ENCODE peak calls at places on chromosomes 12 and 14, in five cellular contexts. One of them, this sample, is unnamed.

GRCh38 chr12:214005-214736 is at the start of gene SLC6A12:
- DNase-seq in caudate nucleus: no peak
- DNase-seq in stimulated activated CD4-positive, alpha-beta T cell treated with anti-CD3 and anti-CD28 coated beads, TNF-alpha, amount 100 ng/mL, for 24 hours: no peak
- DNase-seq in sigmoid colon: no peak
- DNase-seq in activated CD8-positive, alpha-beta memory T cell treated with anti-CD3 and anti-CD28 coated beads for 24 hours: no peak
- DNase-seq in this sample: no peak

GRCh38 chr12:94285954-94286579 is 137.7 kb downstream of the PLXNC1 start:
- DNase-seq in sigmoid colon: no peak
- DNase-seq in caudate nucleus: no peak
- DNase-seq in stimulated activated CD4-positive, alpha-beta T cell treated with anti-CD3 and anti-CD28 coated beads, TNF-alpha, amount 100 ng/mL, for 24 hours: no peak
- DNase-seq in activated CD8-positive, alpha-beta memory T cell treated with anti-CD3 and anti-CD28 coated beads for 24 hours: no peak
- DNase-seq in this sample: no peak

GRCh38 chr12:25388216-25388615 is 137.5 kb upstream of the KRAS start:
- DNase-seq in caudate nucleus: no peak
- DNase-seq in activated CD8-positive, alpha-beta memory T cell treated with anti-CD3 and anti-CD28 coated beads for 24 hours: no peak
- DNase-seq in stimulated activated CD4-positive, alpha-beta T cell treated with anti-CD3 and anti-CD28 coated beads, TNF-alpha, amount 100 ng/mL, for 24 hours: no peak
- DNase-seq in sigmoid colon: no peak
- DNase-seq in this sample: no peak

GRCh38 chr14:22715890-22716289 is 50.6 kb upstream of the OXA1L start:
- DNase-seq in stimulated activated CD4-positive, alpha-beta T cell treated with anti-CD3 and anti-CD28 coated beads, TNF-alpha, amount 100 ng/mL, for 24 hours: no peak
- DNase-seq in activated CD8-positive, alpha-beta memory T cell treated with anti-CD3 and anti-CD28 coated beads for 24 hours: no peak
- DNase-seq in sigmoid colon: no peak
- DNase-seq in caudate nucleus: no peak
- DNase-seq in this sample: no peak

GRCh38 chr14:51067306-51067705 is 27.6 kb downstream of the TRIM9 start:
- DNase-seq in stimulated activated CD4-positive, alpha-beta T cell treated with anti-CD3 and anti-CD28 coated beads, TNF-alpha, amount 100 ng/mL, for 24 hours: no peak
- DNase-seq in activated CD8-positive, alpha-beta memory T cell treated with anti-CD3 and anti-CD28 coated beads for 24 hours: no peak
- DNase-seq in sigmoid colon: no peak
- DNase-seq in caudate nucleus: no peak
- DNase-seq in this sample: no peak

GRCh38 chr14:58769766-58770165 is 132.0 kb downstream of the DACT1 start:
- DNase-seq in stimulated activated CD4-positive, alpha-beta T cell treated with anti-CD3 and anti-CD28 coated beads, TNF-alpha, amount 100 ng/mL, for 24 hours: no peak
- DNase-seq in sigmoid colon: no peak
- DNase-seq in caudate nucleus: no peak
- DNase-seq in activated CD8-positive, alpha-beta memory T cell treated with anti-CD3 and anti-CD28 coated beads for 24 hours: no peak
- DNase-seq in this sample: no peak

GRCh38 chr14:25113394-25113793 is 63.4 kb upstream of the STXBP6 start:
- DNase-seq in stimulated activated CD4-positive, alpha-beta T cell treated with anti-CD3 and anti-CD28 coated beads, TNF-alpha, amount 100 ng/mL, for 24 hours: no peak
- DNase-seq in activated CD8-positive, alpha-beta memory T cell treated with anti-CD3 and anti-CD28 coated beads for 24 hours: no peak
- DNase-seq in sigmoid colon: no peak
- DNase-seq in caudate nucleus: no peak
- DNase-seq in this sample: no peak

GRCh38 chr14:95943699-95944098 is 67.1 kb downstream of the TUNAR start:
- DNase-seq in activated CD8-positive, alpha-beta memory T cell treated with anti-CD3 and anti-CD28 coated beads for 24 hours: no peak
- DNase-seq in caudate nucleus: no peak
- DNase-seq in stimulated activated CD4-positive, alpha-beta T cell treated with anti-CD3 and anti-CD28 coated beads, TNF-alpha, amount 100 ng/mL, for 24 hours: no peak
- DNase-seq in sigmoid colon: no peak
- DNase-seq in this sample: no peak

GRCh38 chr12:124457287-124458219 is 109.9 kb downstream of the NCOR2 start:
- DNase-seq in caudate nucleus: peak
- DNase-seq in sigmoid colon: peak
- DNase-seq in stimulated activated CD4-positive, alpha-beta T cell treated with anti-CD3 and anti-CD28 coated beads, TNF-alpha, amount 100 ng/mL, for 24 hours: no peak
- DNase-seq in activated CD8-positive, alpha-beta memory T cell treated with anti-CD3 and anti-CD28 coated beads for 24 hours: peak
- DNase-seq in this sample: peak

GRCh38 chr12:130713581-130713991 is 2.5 kb downstream of the RIMBP2 start:
- DNase-seq in activated CD8-positive, alpha-beta memory T cell treated with anti-CD3 and anti-CD28 coated beads for 24 hours: no peak
- DNase-seq in caudate nucleus: no peak
- DNase-seq in stimulated activated CD4-positive, alpha-beta T cell treated with anti-CD3 and anti-CD28 coated beads, TNF-alpha, amount 100 ng/mL, for 24 hours: no peak
- DNase-seq in sigmoid colon: peak
- DNase-seq in this sample: no peak

GRCh38 chr12:53200458-53201169 is 6.4 kb downstream of the ITGB7 start:
- DNase-seq in activated CD8-positive, alpha-beta memory T cell treated with anti-CD3 and anti-CD28 coated beads for 24 hours: peak
- DNase-seq in caudate nucleus: no peak
- DNase-seq in stimulated activated CD4-positive, alpha-beta T cell treated with anti-CD3 and anti-CD28 coated beads, TNF-alpha, amount 100 ng/mL, for 24 hours: no peak
- DNase-seq in sigmoid colon: peak
- DNase-seq in this sample: no peak

GRCh38 chr12:124520258-124520657 is 47.2 kb downstream of the NCOR2 start:
- DNase-seq in sigmoid colon: no peak
- DNase-seq in activated CD8-positive, alpha-beta memory T cell treated with anti-CD3 and anti-CD28 coated beads for 24 hours: no peak
- DNase-seq in stimulated activated CD4-positive, alpha-beta T cell treated with anti-CD3 and anti-CD28 coated beads, TNF-alpha, amount 100 ng/mL, for 24 hours: no peak
- DNase-seq in caudate nucleus: no peak
- DNase-seq in this sample: no peak

GRCh38 chr12:3712209-3712992 is 40.5 kb downstream of the CRACR2A start:
- DNase-seq in caudate nucleus: no peak
- DNase-seq in activated CD8-positive, alpha-beta memory T cell treated with anti-CD3 and anti-CD28 coated beads for 24 hours: no peak
- DNase-seq in stimulated activated CD4-positive, alpha-beta T cell treated with anti-CD3 and anti-CD28 coated beads, TNF-alpha, amount 100 ng/mL, for 24 hours: no peak
- DNase-seq in sigmoid colon: no peak
- DNase-seq in this sample: no peak

GRCh38 chr14:96265387-96265786 is 9.4 kb downstream of the BDKRB1 start:
- DNase-seq in activated CD8-positive, alpha-beta memory T cell treated with anti-CD3 and anti-CD28 coated beads for 24 hours: no peak
- DNase-seq in stimulated activated CD4-positive, alpha-beta T cell treated with anti-CD3 and anti-CD28 coated beads, TNF-alpha, amount 100 ng/mL, for 24 hours: no peak
- DNase-seq in sigmoid colon: no peak
- DNase-seq in caudate nucleus: no peak
- DNase-seq in this sample: no peak

GRCh38 chr12:70049596-70050360 is 193.5 kb upstream of the CNOT2 start:
- DNase-seq in stimulated activated CD4-positive, alpha-beta T cell treated with anti-CD3 and anti-CD28 coated beads, TNF-alpha, amount 100 ng/mL, for 24 hours: no peak
- DNase-seq in activated CD8-positive, alpha-beta memory T cell treated with anti-CD3 and anti-CD28 coated beads for 24 hours: peak
- DNase-seq in sigmoid colon: no peak
- DNase-seq in caudate nucleus: no peak
- DNase-seq in this sample: no peak

GRCh38 chr14:86933460-86933859 is 1059.5 kb downstream of the GALC start:
- DNase-seq in stimulated activated CD4-positive, alpha-beta T cell treated with anti-CD3 and anti-CD28 coated beads, TNF-alpha, amount 100 ng/mL, for 24 hours: no peak
- DNase-seq in sigmoid colon: no peak
- DNase-seq in caudate nucleus: no peak
- DNase-seq in activated CD8-positive, alpha-beta memory T cell treated with anti-CD3 and anti-CD28 coated beads for 24 hours: no peak
- DNase-seq in this sample: no peak

GRCh38 chr14:71290960-71291466 is 383.8 kb downstream of the PCNX1 start:
- DNase-seq in sigmoid colon: no peak
- DNase-seq in stimulated activated CD4-positive, alpha-beta T cell treated with anti-CD3 and anti-CD28 coated beads, TNF-alpha, amount 100 ng/mL, for 24 hours: peak
- DNase-seq in caudate nucleus: peak
- DNase-seq in activated CD8-positive, alpha-beta memory T cell treated with anti-CD3 and anti-CD28 coated beads for 24 hours: peak
- DNase-seq in this sample: no peak

GRCh38 chr14:101187816-101188570 is 284.5 kb upstream of the RTL1 start:
- DNase-seq in caudate nucleus: no peak
- DNase-seq in sigmoid colon: no peak
- DNase-seq in activated CD8-positive, alpha-beta memory T cell treated with anti-CD3 and anti-CD28 coated beads for 24 hours: peak
- DNase-seq in stimulated activated CD4-positive, alpha-beta T cell treated with anti-CD3 and anti-CD28 coated beads, TNF-alpha, amount 100 ng/mL, for 24 hours: no peak
- DNase-seq in this sample: no peak

GRCh38 chr14:102362084-102362483 is 606 bp downstream of the CINP start:
- DNase-seq in sigmoid colon: no peak
- DNase-seq in stimulated activated CD4-positive, alpha-beta T cell treated with anti-CD3 and anti-CD28 coated beads, TNF-alpha, amount 100 ng/mL, for 24 hours: peak
- DNase-seq in activated CD8-positive, alpha-beta memory T cell treated with anti-CD3 and anti-CD28 coated beads for 24 hours: peak
- DNase-seq in caudate nucleus: no peak
- DNase-seq in this sample: peak

GRCh38 chr12:53048780-53049401 is 974 bp upstream of the TNS2 start:
- DNase-seq in stimulated activated CD4-positive, alpha-beta T cell treated with anti-CD3 and anti-CD28 coated beads, TNF-alpha, amount 100 ng/mL, for 24 hours: no peak
- DNase-seq in sigmoid colon: peak
- DNase-seq in caudate nucleus: no peak
- DNase-seq in activated CD8-positive, alpha-beta memory T cell treated with anti-CD3 and anti-CD28 coated beads for 24 hours: no peak
- DNase-seq in this sample: no peak

GRCh38 chr12:54259194-54260011 is 20.5 kb downstream of the CBX5 start:
- DNase-seq in activated CD8-positive, alpha-beta memory T cell treated with anti-CD3 and anti-CD28 coated beads for 24 hours: peak
- DNase-seq in stimulated activated CD4-positive, alpha-beta T cell treated with anti-CD3 and anti-CD28 coated beads, TNF-alpha, amount 100 ng/mL, for 24 hours: no peak
- DNase-seq in sigmoid colon: peak
- DNase-seq in caudate nucleus: peak
- DNase-seq in this sample: no peak

GRCh38 chr14:77303417-77304156 is 17.1 kb downstream of the POMT2 start:
- DNase-seq in caudate nucleus: no peak
- DNase-seq in stimulated activated CD4-positive, alpha-beta T cell treated with anti-CD3 and anti-CD28 coated beads, TNF-alpha, amount 100 ng/mL, for 24 hours: peak
- DNase-seq in sigmoid colon: no peak
- DNase-seq in activated CD8-positive, alpha-beta memory T cell treated with anti-CD3 and anti-CD28 coated beads for 24 hours: no peak
- DNase-seq in this sample: no peak

GRCh38 chr12:116736962-116737773 is 701 bp downstream of the SPRING1 start:
- DNase-seq in sigmoid colon: no peak
- DNase-seq in activated CD8-positive, alpha-beta memory T cell treated with anti-CD3 and anti-CD28 coated beads for 24 hours: peak
- DNase-seq in caudate nucleus: peak
- DNase-seq in stimulated activated CD4-positive, alpha-beta T cell treated with anti-CD3 and anti-CD28 coated beads, TNF-alpha, amount 100 ng/mL, for 24 hours: no peak
- DNase-seq in this sample: no peak

GRCh38 chr12:100364334-100364733 is 7.5 kb downstream of the SLC17A8 start:
- DNase-seq in caudate nucleus: no peak
- DNase-seq in stimulated activated CD4-positive, alpha-beta T cell treated with anti-CD3 and anti-CD28 coated beads, TNF-alpha, amount 100 ng/mL, for 24 hours: no peak
- DNase-seq in sigmoid colon: no peak
- DNase-seq in activated CD8-positive, alpha-beta memory T cell treated with anti-CD3 and anti-CD28 coated beads for 24 hours: no peak
- DNase-seq in this sample: no peak

GRCh38 chr12:64395739-64396138 is 5.2 kb upstream of the C12orf56 start:
- DNase-seq in sigmoid colon: no peak
- DNase-seq in stimulated activated CD4-positive, alpha-beta T cell treated with anti-CD3 and anti-CD28 coated beads, TNF-alpha, amount 100 ng/mL, for 24 hours: no peak
- DNase-seq in caudate nucleus: no peak
- DNase-seq in activated CD8-positive, alpha-beta memory T cell treated with anti-CD3 and anti-CD28 coated beads for 24 hours: no peak
- DNase-seq in this sample: no peak

GRCh38 chr12:128467882-128468281 is 200.9 kb downstream of the TMEM132C start:
- DNase-seq in stimulated activated CD4-positive, alpha-beta T cell treated with anti-CD3 and anti-CD28 coated beads, TNF-alpha, amount 100 ng/mL, for 24 hours: no peak
- DNase-seq in sigmoid colon: no peak
- DNase-seq in activated CD8-positive, alpha-beta memory T cell treated with anti-CD3 and anti-CD28 coated beads for 24 hours: no peak
- DNase-seq in caudate nucleus: no peak
- DNase-seq in this sample: no peak

GRCh38 chr12:34303091-34303870 is 281.0 kb downstream of the ALG10 start:
- DNase-seq in sigmoid colon: peak
- DNase-seq in caudate nucleus: no peak
- DNase-seq in activated CD8-positive, alpha-beta memory T cell treated with anti-CD3 and anti-CD28 coated beads for 24 hours: no peak
- DNase-seq in stimulated activated CD4-positive, alpha-beta T cell treated with anti-CD3 and anti-CD28 coated beads, TNF-alpha, amount 100 ng/mL, for 24 hours: no peak
- DNase-seq in this sample: no peak

GRCh38 chr12:71069317-71069716 is 88.5 kb downstream of the TSPAN8 start:
- DNase-seq in activated CD8-positive, alpha-beta memory T cell treated with anti-CD3 and anti-CD28 coated beads for 24 hours: no peak
- DNase-seq in caudate nucleus: no peak
- DNase-seq in sigmoid colon: no peak
- DNase-seq in stimulated activated CD4-positive, alpha-beta T cell treated with anti-CD3 and anti-CD28 coated beads, TNF-alpha, amount 100 ng/mL, for 24 hours: no peak
- DNase-seq in this sample: no peak

GRCh38 chr14:36942522-36943245 is 229.7 kb downstream of the SLC25A21 start:
- DNase-seq in caudate nucleus: no peak
- DNase-seq in stimulated activated CD4-positive, alpha-beta T cell treated with anti-CD3 and anti-CD28 coated beads, TNF-alpha, amount 100 ng/mL, for 24 hours: no peak
- DNase-seq in activated CD8-positive, alpha-beta memory T cell treated with anti-CD3 and anti-CD28 coated beads for 24 hours: no peak
- DNase-seq in sigmoid colon: no peak
- DNase-seq in this sample: no peak

GRCh38 chr12:78149459-78149858 is 318.8 kb downstream of the NAV3 start:
- DNase-seq in stimulated activated CD4-positive, alpha-beta T cell treated with anti-CD3 and anti-CD28 coated beads, TNF-alpha, amount 100 ng/mL, for 24 hours: no peak
- DNase-seq in sigmoid colon: no peak
- DNase-seq in activated CD8-positive, alpha-beta memory T cell treated with anti-CD3 and anti-CD28 coated beads for 24 hours: no peak
- DNase-seq in caudate nucleus: no peak
- DNase-seq in this sample: no peak

GRCh38 chr12:88725592-88726143 is 145.4 kb upstream of the KITLG start:
- DNase-seq in activated CD8-positive, alpha-beta memory T cell treated with anti-CD3 and anti-CD28 coated beads for 24 hours: no peak
- DNase-seq in stimulated activated CD4-positive, alpha-beta T cell treated with anti-CD3 and anti-CD28 coated beads, TNF-alpha, amount 100 ng/mL, for 24 hours: no peak
- DNase-seq in caudate nucleus: no peak
- DNase-seq in sigmoid colon: no peak
- DNase-seq in this sample: no peak

GRCh38 chr12:6959376-6960290 is 8.5 kb downstream of the PTPN6 start:
- DNase-seq in sigmoid colon: peak
- DNase-seq in caudate nucleus: no peak
- DNase-seq in activated CD8-positive, alpha-beta memory T cell treated with anti-CD3 and anti-CD28 coated beads for 24 hours: no peak
- DNase-seq in stimulated activated CD4-positive, alpha-beta T cell treated with anti-CD3 and anti-CD28 coated beads, TNF-alpha, amount 100 ng/mL, for 24 hours: no peak
- DNase-seq in this sample: no peak

GRCh38 chr12:100187068-100187467 is 13.5 kb upstream of the ACTR6 start:
- DNase-seq in caudate nucleus: no peak
- DNase-seq in stimulated activated CD4-positive, alpha-beta T cell treated with anti-CD3 and anti-CD28 coated beads, TNF-alpha, amount 100 ng/mL, for 24 hours: no peak
- DNase-seq in sigmoid colon: no peak
- DNase-seq in activated CD8-positive, alpha-beta memory T cell treated with anti-CD3 and anti-CD28 coated beads for 24 hours: no peak
- DNase-seq in this sample: no peak

GRCh38 chr14:75319021-75319420 is 40.4 kb downstream of the FOS start:
- DNase-seq in stimulated activated CD4-positive, alpha-beta T cell treated with anti-CD3 and anti-CD28 coated beads, TNF-alpha, amount 100 ng/mL, for 24 hours: no peak
- DNase-seq in activated CD8-positive, alpha-beta memory T cell treated with anti-CD3 and anti-CD28 coated beads for 24 hours: no peak
- DNase-seq in sigmoid colon: no peak
- DNase-seq in caudate nucleus: no peak
- DNase-seq in this sample: no peak

GRCh38 chr12:115394498-115395220 is 710.7 kb upstream of the TBX3 start:
- DNase-seq in activated CD8-positive, alpha-beta memory T cell treated with anti-CD3 and anti-CD28 coated beads for 24 hours: no peak
- DNase-seq in caudate nucleus: no peak
- DNase-seq in stimulated activated CD4-positive, alpha-beta T cell treated with anti-CD3 and anti-CD28 coated beads, TNF-alpha, amount 100 ng/mL, for 24 hours: no peak
- DNase-seq in sigmoid colon: no peak
- DNase-seq in this sample: no peak

GRCh38 chr12:96441811-96442210 is 41.6 kb upstream of the CDK17 start:
- DNase-seq in stimulated activated CD4-positive, alpha-beta T cell treated with anti-CD3 and anti-CD28 coated beads, TNF-alpha, amount 100 ng/mL, for 24 hours: no peak
- DNase-seq in sigmoid colon: no peak
- DNase-seq in activated CD8-positive, alpha-beta memory T cell treated with anti-CD3 and anti-CD28 coated beads for 24 hours: no peak
- DNase-seq in caudate nucleus: no peak
- DNase-seq in this sample: no peak

This sample was measured in activated T-helper 9 cell treated with anti-CD3 and anti-CD28 coated beads, Interleukin-2, amount 50 U/mL, for 16 hours.